ENCODE peak calls at places on chromosomes 2 and 18, in four cellular contexts. G is neuronal stem cell, H is H9, K is IMR-90. T is an unnamed sample.

GRCh38 chr2:13745324-13745723 is 887.2 kb upstream of the LRATD1 start:
- DNase-seq in G (no peak), H (peak), K (no peak), T (no peak)

GRCh38 chr2:231351648-231352047 is 43.9 kb upstream of the B3GNT7 start:
- DNase-seq in G (no peak), H (no peak), K (no peak), T (no peak)

GRCh38 chr2:162729469-162729868 is 109.1 kb downstream of the KCNH7 start:
- DNase-seq in G (no peak), H (no peak), K (no peak), T (no peak)

GRCh38 chr2:227183657-227184367 is 19.4 kb downstream of the COL4A3 start:
- DNase-seq in G (no peak), H (no peak), K (no peak), T (no peak)

GRCh38 chr2:238019962-238020361 is 40.8 kb upstream of the SCLY start:
- DNase-seq in G (no peak), H (no peak), K (no peak), T (no peak)

GRCh38 chr2:206521115-206521514 is 77.8 kb downstream of the ADAM23 start:
- DNase-seq in G (no peak), H (no peak), K (no peak), T (no peak)

GRCh38 chr2:51717318-51717717 is 685.4 kb upstream of the NRXN1 start:
- DNase-seq in G (no peak), H (no peak), K (peak), T (peak)

GRCh38 chr2:101655941-101656422 is 41.5 kb upstream of the MAP4K4 start:
- DNase-seq in G (no peak), H (no peak), K (peak), T (peak)

GRCh38 chr18:35526476-35527120 is 28.8 kb upstream of the INO80C start:
- DNase-seq in G (no peak), H (no peak), K (no peak), T (peak)

GRCh38 chr2:23545391-23545790 is 160.4 kb downstream of the KLHL29 start:
- DNase-seq in G (no peak), H (no peak), K (peak), T (no peak)

GRCh38 chr2:216292886-216293291 is 79.4 kb downstream of the MARCHF4 start:
- DNase-seq in G (no peak), H (no peak), K (no peak), T (no peak)

GRCh38 chr2:209463226-209463625 is 39.4 kb downstream of the MAP2 start:
- DNase-seq in G (no peak), H (no peak), K (no peak), T (no peak)

GRCh38 chr18:51425475-51425874 is 228.0 kb upstream of the MEX3C start:
- DNase-seq in G (no peak), H (no peak), K (no peak), T (peak)
- H2BK120ac ChIP-seq in G (no peak), H (no peak), K (no peak), T (no peak)

GRCh38 chr2:111675419-111676194 is 208.4 kb downstream of the ANAPC1 start:
- DNase-seq in G (no peak), H (no peak), K (no peak), T (no peak)
- H2BK5ac ChIP-seq in G (no peak), H (no peak), K (no peak), T (no peak)

GRCh38 chr2:15730545-15731212 is 139.0 kb downstream of the DDX1 start:
- DNase-seq in G (no peak), H (no peak), K (peak), T (peak)
- H3K4me2 ChIP-seq in G (no peak), H (no peak), K (no peak), T (no peak)

GRCh38 chr2:171893824-171894611 is at the start of gene SLC25A12:
- DNase-seq in G (peak), H (peak), K (peak), T (peak)
- H2BK120ac ChIP-seq in G (no peak), H (no peak), K (peak), T (peak)

T was measured in mesenchymal stem cell.